ENCODE peak calls at places on chromosomes 1 and 21, in six cellular contexts. One of them, this sample, is unnamed.
A peak's percentile ranks its signal among the peaks of the same experiment; 100 is the strongest.

GRCh38 chr1:113190078-113190477 is 117.1 kb downstream of the LRIG2 start:
- DNase-seq in fibroblast of mammary gland: no peak
- DNase-seq in lung: no peak
- DNase-seq in uterus: no peak
- DNase-seq in cardiac fibroblast: no peak
- DNase-seq in right atrium auricular region: no peak
- DNase-seq in this sample: no peak

GRCh38 chr21:44871576-44872265 is 1.8 kb downstream of the PTTG1IP start:
- DNase-seq in fibroblast of mammary gland: peak; percentile 90
- DNase-seq in right atrium auricular region: peak; percentile 86
- DNase-seq in cardiac fibroblast: peak; percentile 83
- DNase-seq in lung: peak; percentile 68
- DNase-seq in uterus: peak; percentile 39
- DNase-seq in this sample: peak; percentile 47

GRCh38 chr1:22290157-22290556 is 147.3 kb upstream of the WNT4 start:
- DNase-seq in fibroblast of mammary gland: no peak
- DNase-seq in lung: no peak
- DNase-seq in uterus: no peak
- DNase-seq in cardiac fibroblast: no peak
- DNase-seq in right atrium auricular region: no peak
- DNase-seq in this sample: no peak

GRCh38 chr1:7469255-7469938 is 301.7 kb upstream of the VAMP3 start:
- DNase-seq in cardiac fibroblast: peak; percentile 29
- DNase-seq in fibroblast of mammary gland: peak; percentile 69
- DNase-seq in lung: no peak
- DNase-seq in right atrium auricular region: no peak
- DNase-seq in uterus: no peak
- DNase-seq in this sample: no peak

GRCh38 chr21:38984982-38985422 is 179.3 kb downstream of the ETS2 start:
- DNase-seq in cardiac fibroblast: peak; percentile 94
- DNase-seq in uterus: no peak
- DNase-seq in lung: no peak
- DNase-seq in fibroblast of mammary gland: peak; percentile 97
- DNase-seq in right atrium auricular region: no peak
- DNase-seq in this sample: no peak

GRCh38 chr1:197781998-197782718 is 6.9 kb upstream of the DENND1B start:
- DNase-seq in right atrium auricular region: no peak
- DNase-seq in uterus: no peak
- DNase-seq in cardiac fibroblast: peak; percentile 6
- DNase-seq in fibroblast of mammary gland: peak; percentile 48
- DNase-seq in lung: no peak
- DNase-seq in this sample: no peak

GRCh38 chr1:156865865-156866678 is 5.4 kb downstream of the NTRK1 start:
- DNase-seq in right atrium auricular region: no peak
- DNase-seq in fibroblast of mammary gland: no peak
- DNase-seq in lung: no peak
- DNase-seq in cardiac fibroblast: no peak
- DNase-seq in uterus: no peak
- DNase-seq in this sample: no peak

GRCh38 chr1:222629921-222630535 is 12.1 kb downstream of the MIA3 start:
- DNase-seq in right atrium auricular region: no peak
- DNase-seq in uterus: no peak
- DNase-seq in lung: no peak
- DNase-seq in fibroblast of mammary gland: no peak
- DNase-seq in cardiac fibroblast: peak; percentile 79
- DNase-seq in this sample: no peak

GRCh38 chr1:119556423-119556822 is 49.4 kb downstream of the HSD3B1 start:
- DNase-seq in uterus: no peak
- DNase-seq in lung: no peak
- DNase-seq in right atrium auricular region: no peak
- DNase-seq in fibroblast of mammary gland: no peak
- DNase-seq in cardiac fibroblast: no peak
- DNase-seq in this sample: no peak

GRCh38 chr1:239268007-239268406 is 118.4 kb upstream of the CHRM3 start:
- DNase-seq in right atrium auricular region: no peak
- DNase-seq in fibroblast of mammary gland: no peak
- DNase-seq in lung: no peak
- DNase-seq in cardiac fibroblast: no peak
- DNase-seq in uterus: no peak
- DNase-seq in this sample: no peak

GRCh38 chr1:94753171-94753972 is 66.8 kb upstream of the SLC44A3 start:
- DNase-seq in lung: no peak
- DNase-seq in cardiac fibroblast: peak; percentile 50
- DNase-seq in uterus: no peak
- DNase-seq in right atrium auricular region: no peak
- DNase-seq in fibroblast of mammary gland: no peak
- DNase-seq in this sample: no peak

GRCh38 chr1:208248254-208248935 is 4.2 kb upstream of the PLXNA2 start:
- DNase-seq in lung: no peak
- DNase-seq in right atrium auricular region: no peak
- DNase-seq in fibroblast of mammary gland: no peak
- DNase-seq in uterus: no peak
- DNase-seq in cardiac fibroblast: no peak
- DNase-seq in this sample: no peak

GRCh38 chr1:219185486-219186117 is 11.9 kb downstream of the LYPLAL1 start:
- DNase-seq in lung: no peak
- DNase-seq in cardiac fibroblast: no peak
- DNase-seq in uterus: no peak
- DNase-seq in right atrium auricular region: no peak
- DNase-seq in fibroblast of mammary gland: peak; percentile 55
- DNase-seq in this sample: no peak

GRCh38 chr1:233972951-233973635 is 68.6 kb downstream of the SLC35F3 start:
- DNase-seq in cardiac fibroblast: no peak
- DNase-seq in right atrium auricular region: no peak
- DNase-seq in uterus: no peak
- DNase-seq in lung: no peak
- DNase-seq in fibroblast of mammary gland: no peak
- DNase-seq in this sample: no peak

GRCh38 chr1:223748405-223748772 is 36.0 kb downstream of the CAPN2 start:
- DNase-seq in right atrium auricular region: no peak
- DNase-seq in lung: no peak
- DNase-seq in cardiac fibroblast: peak; percentile 73
- DNase-seq in fibroblast of mammary gland: peak; percentile 62
- DNase-seq in uterus: no peak
- DNase-seq in this sample: no peak

GRCh38 chr1:221810406-221810805 is 68.5 kb upstream of the DUSP10 start:
- DNase-seq in lung: no peak
- DNase-seq in cardiac fibroblast: no peak
- DNase-seq in fibroblast of mammary gland: peak; percentile 73
- DNase-seq in right atrium auricular region: no peak
- DNase-seq in uterus: no peak
- DNase-seq in this sample: no peak

GRCh38 chr1:181127898-181128453 is 39.5 kb downstream of the IER5 start:
- DNase-seq in fibroblast of mammary gland: peak; percentile 17
- DNase-seq in uterus: no peak
- DNase-seq in lung: no peak
- DNase-seq in cardiac fibroblast: no peak
- DNase-seq in right atrium auricular region: no peak
- DNase-seq in this sample: no peak

GRCh38 chr1:116405241-116406135 is 32.4 kb downstream of the ATP1A1 start:
- DNase-seq in cardiac fibroblast: no peak
- DNase-seq in uterus: no peak
- DNase-seq in right atrium auricular region: no peak
- DNase-seq in lung: no peak
- DNase-seq in fibroblast of mammary gland: no peak
- DNase-seq in this sample: peak; percentile 40

GRCh38 chr21:41837756-41838297 is 41.3 kb downstream of the PRDM15 start:
- DNase-seq in uterus: no peak
- DNase-seq in cardiac fibroblast: no peak
- DNase-seq in lung: no peak
- DNase-seq in fibroblast of mammary gland: no peak
- DNase-seq in right atrium auricular region: no peak
- DNase-seq in this sample: no peak
- H3K4me3 ChIP-seq in uterus: no peak overlapping the region
- H3K4me3 ChIP-seq in cardiac fibroblast: no peak overlapping the region
- H3K4me3 ChIP-seq in lung: no peak overlapping the region
- H3K4me3 ChIP-seq in fibroblast of mammary gland: no peak overlapping the region
- H3K4me3 ChIP-seq in right atrium auricular region: no peak overlapping the region
- H3K4me3 ChIP-seq in this sample: no peak overlapping the region

DNA sequence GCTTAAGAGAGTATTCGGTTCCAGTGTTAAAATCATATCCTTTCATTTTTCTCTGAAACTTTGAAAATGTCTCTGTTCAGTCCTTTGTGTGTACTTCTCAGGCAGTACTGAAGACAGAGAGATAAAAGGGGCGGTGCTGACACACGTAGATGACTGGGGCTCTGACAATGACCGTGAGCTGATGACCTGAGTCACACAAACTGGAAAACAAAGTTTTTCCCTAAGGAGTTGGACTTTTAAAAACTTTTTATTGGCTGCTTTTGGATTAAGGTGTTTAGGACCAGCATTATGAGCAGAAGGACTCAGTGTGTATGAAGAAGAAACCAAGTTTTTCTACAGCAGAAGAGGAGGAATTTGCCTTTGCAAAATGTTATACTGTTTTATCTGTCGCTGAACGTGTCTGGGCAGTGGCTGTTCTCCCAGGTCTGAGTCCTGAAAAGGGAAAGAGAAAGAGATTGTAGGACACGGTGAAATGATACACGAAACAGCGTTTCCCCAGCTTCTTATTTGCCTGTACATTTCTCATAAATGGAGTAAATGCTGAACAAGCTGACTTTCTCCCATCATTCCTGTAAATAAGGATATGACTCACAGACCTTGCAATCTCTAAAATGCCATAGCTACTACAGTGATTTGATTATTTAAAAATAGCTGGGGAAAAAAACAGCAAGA is 51.5 kb downstream of the MAP3K7CL start:
- DNase-seq in right atrium auricular region: no peak
- DNase-seq in lung: no peak
- DNase-seq in fibroblast of mammary gland: peak; percentile 88
- DNase-seq in cardiac fibroblast: peak; percentile 93
- DNase-seq in uterus: no peak
- DNase-seq in this sample: peak; percentile 60
- H3K4me3 ChIP-seq in right atrium auricular region: peak overlapping the region; percentile 26
- H3K4me3 ChIP-seq in lung: no peak overlapping the region
- H3K4me3 ChIP-seq in fibroblast of mammary gland: peak overlapping the region; percentile 49
- H3K4me3 ChIP-seq in cardiac fibroblast: peak overlapping the region; percentile 26
- H3K4me3 ChIP-seq in uterus: peak overlapping the region; percentile 32
- H3K4me3 ChIP-seq in this sample: peak overlapping the region; percentile 27

DNA sequence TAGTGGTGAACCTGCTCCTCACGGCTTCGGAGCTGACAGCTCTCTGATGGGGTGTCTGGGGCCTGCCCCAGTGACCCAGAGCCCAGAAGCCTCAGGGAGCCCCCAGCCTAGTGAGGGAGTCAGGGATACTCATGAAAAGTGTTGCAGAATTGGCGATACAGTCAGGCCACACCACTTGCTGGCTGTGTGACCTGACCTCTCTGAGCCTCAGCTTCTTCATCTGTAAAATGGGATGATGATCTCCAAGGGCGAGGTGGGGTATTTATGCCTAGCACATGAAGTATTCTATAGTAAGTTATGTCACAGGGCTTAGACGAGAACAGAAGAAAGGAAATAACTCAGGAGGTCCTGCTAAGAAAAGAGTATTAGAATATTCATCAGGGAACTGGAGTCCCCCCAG is 1.6 kb downstream of the TMEM51 start:
- DNase-seq in right atrium auricular region: no peak
- DNase-seq in lung: no peak
- DNase-seq in cardiac fibroblast: no peak
- DNase-seq in fibroblast of mammary gland: no peak
- DNase-seq in uterus: no peak
- DNase-seq in this sample: no peak
- H3K4me3 ChIP-seq in right atrium auricular region: no peak overlapping the region
- H3K4me3 ChIP-seq in lung: no peak overlapping the region
- H3K4me3 ChIP-seq in cardiac fibroblast: no peak overlapping the region
- H3K4me3 ChIP-seq in fibroblast of mammary gland: no peak overlapping the region
- H3K4me3 ChIP-seq in uterus: no peak overlapping the region
- H3K4me3 ChIP-seq in this sample: no peak overlapping the region

DNA sequence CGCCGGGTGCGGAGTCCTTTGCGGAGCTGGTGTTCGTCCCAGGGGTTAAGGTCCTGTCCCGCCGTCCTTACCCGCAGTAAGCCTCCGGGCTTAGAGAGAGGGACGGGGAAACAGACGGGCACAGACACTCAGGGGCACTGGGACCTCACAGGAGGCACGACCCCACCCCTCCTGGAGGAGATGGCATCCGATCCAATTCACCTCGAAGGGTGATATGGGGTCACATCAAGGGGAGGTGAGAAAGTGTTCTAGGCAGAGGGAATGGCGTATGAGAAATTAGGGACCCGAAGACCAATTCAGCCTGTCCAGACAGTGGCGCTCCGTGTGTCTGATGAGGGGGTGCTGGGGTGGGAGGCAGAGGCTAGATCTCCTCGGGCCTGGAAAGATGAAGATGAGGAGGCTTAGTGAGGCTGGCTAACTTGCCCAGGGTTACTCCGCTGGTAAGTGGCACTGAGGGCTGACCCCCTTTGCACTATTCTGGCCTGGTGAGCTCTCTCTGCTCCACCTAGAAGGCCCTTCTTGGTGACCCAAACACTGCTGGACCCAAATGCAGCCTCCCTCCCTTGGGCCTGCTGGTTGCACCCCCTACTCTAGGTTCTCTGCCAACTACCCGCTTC is 12.1 kb downstream of the BTBD19 start:
- DNase-seq in right atrium auricular region: no peak
- DNase-seq in lung: no peak
- DNase-seq in fibroblast of mammary gland: no peak
- DNase-seq in uterus: no peak
- DNase-seq in cardiac fibroblast: no peak
- DNase-seq in this sample: no peak
- H3K4me3 ChIP-seq in right atrium auricular region: peak overlapping the region; percentile 56
- H3K4me3 ChIP-seq in lung: peak overlapping the region; percentile 17
- H3K4me3 ChIP-seq in fibroblast of mammary gland: peak overlapping the region; percentile 42
- H3K4me3 ChIP-seq in uterus: peak overlapping the region; percentile 53
- H3K4me3 ChIP-seq in cardiac fibroblast: peak overlapping the region; percentile 46
- H3K4me3 ChIP-seq in this sample: peak overlapping the region; percentile 31

DNA sequence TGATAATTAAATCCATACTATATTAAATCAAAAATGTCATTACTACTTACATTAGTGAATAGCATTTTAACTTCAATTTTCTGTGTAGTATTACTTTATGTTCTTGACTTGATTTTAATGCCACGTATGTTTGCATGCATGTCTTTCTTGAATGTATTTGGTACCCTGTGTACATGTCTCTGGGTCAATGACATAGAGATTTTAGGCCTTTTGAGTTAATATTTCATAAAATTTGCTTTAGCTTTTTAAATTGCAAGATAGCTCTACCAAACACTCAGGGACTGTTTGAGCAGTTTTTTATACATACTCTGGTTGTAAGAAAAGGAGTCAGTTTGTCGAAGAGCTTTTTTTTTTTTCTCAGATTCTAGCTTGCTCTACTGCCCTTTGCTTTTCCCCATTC is 1.5 kb downstream of the MLLT11 start:
- DNase-seq in right atrium auricular region: no peak
- DNase-seq in uterus: no peak
- DNase-seq in fibroblast of mammary gland: no peak
- DNase-seq in lung: no peak
- DNase-seq in cardiac fibroblast: no peak
- DNase-seq in this sample: no peak
- H3K4me3 ChIP-seq in right atrium auricular region: no peak overlapping the region
- H3K4me3 ChIP-seq in uterus: no peak overlapping the region
- H3K4me3 ChIP-seq in fibroblast of mammary gland: no peak overlapping the region
- H3K4me3 ChIP-seq in lung: no peak overlapping the region
- H3K4me3 ChIP-seq in cardiac fibroblast: no peak overlapping the region
- H3K4me3 ChIP-seq in this sample: no peak overlapping the region